ENCODE peak calls at places on chromosomes 2 and 18, in four cellular contexts. Z, G, I and L are unnamed samples.

GRCh38 chr2:237694423-237695194 is 67.2 kb downstream of the LRRFIP1 start:
- DNase-seq in Z (no peak), G (no peak), I (peak; percentile 10), L (no peak)

GRCh38 chr2:196758474-196759377 is 40.8 kb downstream of the GTF3C3 start:
- DNase-seq in Z (peak; percentile 46), G (no peak), I (no peak), L (peak; percentile 11)

GRCh38 chr2:146124741-146125140 is 1604.8 kb upstream of the ZEB2 start:
- DNase-seq in Z (peak; percentile 63), G (peak; percentile 83), I (no peak), L (peak; percentile 76)

GRCh38 chr2:86068098-86069047 is 37.3 kb downstream of the POLR1A start:
- DNase-seq in Z (peak; percentile 30), G (peak; percentile 63), I (no peak), L (no peak)

GRCh38 chr2:210681481-210681880 is 125.1 kb downstream of the CPS1 start:
- DNase-seq in Z (no peak), G (no peak), I (no peak), L (no peak)

GRCh38 chr18:22883827-22884226 is 49.3 kb upstream of the RBBP8 start:
- DNase-seq in Z (no peak), G (no peak), I (no peak), L (no peak)

GRCh38 chr2:150438654-150439053 is 48.8 kb downstream of the RND3 start:
- DNase-seq in Z (no peak), G (peak; percentile 14), I (no peak), L (peak; percentile 89)

GRCh38 chr2:26721267-26722032 is 28.9 kb downstream of the KCNK3 start:
- DNase-seq in Z (no peak), G (no peak), I (no peak), L (no peak)

GRCh38 chr2:174024524-174025270 is 59.5 kb upstream of the SP3 start:
- DNase-seq in Z (peak; percentile 80), G (peak; percentile 84), I (no peak), L (no peak)

GRCh38 chr18:47418746-47419145 is 167.3 kb upstream of the SKOR2 start:
- DNase-seq in Z (no peak), G (peak; percentile 3), I (no peak), L (no peak)
- TF ChIP-seq CTCF in Z (no peak), G (no peak), I (no peak), L (no peak)

GRCh38 chr2:172091626-172092566 is 6.6 kb downstream of the DLX1 start:
- DNase-seq in Z (no peak), G (no peak), I (no peak), L (no peak)
- H3K27me3 ChIP-seq in Z (peaks cover 77% of the 10 kb centered on the region), G (peaks cover 80% of the 10 kb centered on the region), I (no peaks in the 10 kb centered on the region), L (peaks cover 64% of the 10 kb centered on the region)

GRCh38 chr2:219175928-219176817 is 552 bp downstream of the CNPPD1 start:
- DNase-seq in Z (peak; percentile 26), G (peak; percentile 16), I (peak; percentile 39), L (peak; percentile 12)

GRCh38 chr2:219179601-219180465 is 1.8 kb downstream of the RETREG2 start:
- DNase-seq in Z (no peak), G (no peak), I (no peak), L (no peak)

GRCh38 chr2:219176818-219177593 is at the start of gene CNPPD1:
- DNase-seq in Z (peak; percentile 65), G (peak; percentile 47), I (peak; percentile 89), L (peak; percentile 68)

GRCh38 chr2:219178377-219179175 is 501 bp downstream of the RETREG2 start:
- DNase-seq in Z (peak; percentile 15), G (peak; percentile 7), I (peak; percentile 63), L (peak; percentile 12)

DNA sequence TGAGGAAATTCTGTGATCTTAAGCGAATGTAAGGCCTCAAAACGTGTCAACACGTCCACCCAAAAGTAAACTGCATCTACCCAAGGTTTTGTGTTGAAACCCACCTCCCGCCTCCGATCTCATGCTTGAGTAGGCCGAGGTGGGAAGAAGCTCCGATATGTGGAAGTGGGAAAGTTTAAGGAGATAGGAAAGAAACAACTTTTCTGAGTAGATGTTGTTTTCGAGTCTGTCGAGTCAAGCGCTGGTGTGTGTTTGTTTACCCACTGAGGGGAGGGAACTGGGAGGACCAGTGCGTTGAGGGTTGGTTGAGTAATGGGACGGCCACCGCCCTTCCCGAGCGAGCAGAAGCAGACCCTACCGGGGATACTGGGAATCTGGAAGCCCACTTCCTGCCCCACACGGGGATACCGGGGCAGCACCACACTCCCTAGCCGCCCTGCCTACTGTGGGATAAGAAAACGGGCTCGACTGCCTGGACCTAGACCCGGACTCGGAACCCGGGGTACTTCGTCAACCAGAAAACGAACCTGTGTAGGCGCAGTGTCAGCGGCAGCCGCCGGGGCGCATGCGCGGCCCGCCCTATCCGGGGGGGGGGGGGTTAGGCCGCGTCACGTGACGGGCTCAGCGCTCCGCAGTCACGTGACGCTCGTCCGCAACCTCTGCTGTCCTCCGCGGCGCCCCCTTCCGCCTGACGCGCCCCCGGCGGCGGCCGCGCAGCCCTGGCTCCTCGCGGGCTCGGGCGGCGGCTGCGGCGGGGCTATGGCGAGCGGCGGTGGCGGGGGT is at the start of gene RETREG2:
- DNase-seq in Z (peak; percentile 89), G (peak; percentile 69), I (peak; percentile 89), L (peak; percentile 90)
- TF ChIP-seq CTCF in Z (peak; percentile 56), G (no peak), I (peak; percentile 42), L (peak; percentile 39)

GRCh38 chr2:234193977-234194563 is 143.6 kb downstream of the SPP2 start:
- DNase-seq in Z (no peak), G (peak; percentile 49), I (no peak), L (peak; percentile 59)
- H3K27me3 ChIP-seq in Z (peaks cover 46% of the 10 kb centered on the region), G (no peaks in the 10 kb centered on the region), I (no peaks in the 10 kb centered on the region), L (no peaks in the 10 kb centered on the region)

GRCh38 chr2:38352336-38352735 is 24.7 kb downstream of the ATL2 start:
- DNase-seq in Z (no peak), G (no peak), I (no peak), L (no peak)
- TF ChIP-seq CTCF in Z (no peak), G (no peak), I (no peak), L (no peak)

GRCh38 chr2:113257511-113258264 is 21.0 kb downstream of the PAX8 start:
- DNase-seq in Z (peak; percentile 47), G (no peak), I (no peak), L (no peak)
- H3K27me3 ChIP-seq in Z (peaks cover 22% of the 10 kb centered on the region), G (no peaks in the 10 kb centered on the region), I (no peaks in the 10 kb centered on the region), L (no peaks in the 10 kb centered on the region)

DNA sequence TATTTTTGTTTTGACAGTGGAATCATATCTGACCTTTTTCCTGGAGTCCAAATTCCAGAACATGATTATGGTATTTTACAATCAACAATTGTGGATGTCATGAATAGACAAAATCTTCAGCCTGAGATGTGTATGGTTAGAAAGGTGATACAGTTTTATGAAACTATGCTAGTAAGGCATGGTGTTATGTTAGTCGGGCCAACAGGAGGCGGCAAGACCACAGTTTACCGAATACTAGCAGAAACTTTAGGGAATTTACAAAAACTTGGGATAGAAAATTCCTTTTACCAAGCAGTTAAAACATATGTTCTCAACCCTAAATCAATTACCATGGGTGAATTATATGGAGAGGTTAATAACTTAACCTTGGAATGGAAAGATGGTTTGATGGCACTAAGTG is 137.0 kb downstream of the DNAH6 start:
- DNase-seq in Z (peak; percentile 7), G (no peak), I (no peak), L (no peak)
- TF ChIP-seq CTCF in Z (peak; percentile 40), G (no peak), I (peak; percentile 9), L (no peak)

DNA sequence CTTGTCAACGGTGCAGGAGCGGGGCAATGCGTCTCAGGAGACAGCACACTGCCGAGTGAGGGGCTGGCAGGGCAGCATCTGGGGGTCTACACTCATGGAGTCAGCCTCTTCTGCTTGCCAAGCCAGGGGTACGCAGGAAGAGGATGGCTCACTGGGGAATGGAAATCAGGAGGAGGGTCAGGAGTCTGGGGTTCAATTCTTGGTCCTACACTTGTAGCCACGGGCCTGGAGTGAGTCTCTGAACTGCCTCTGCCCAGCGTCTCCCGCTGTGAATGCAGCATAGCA is 70.0 kb downstream of the CAPN13 start:
- DNase-seq in Z (no peak), G (no peak), I (no peak), L (no peak)
- H3K27me3 ChIP-seq in Z (peaks cover 31% of the 10 kb centered on the region), G (no peaks in the 10 kb centered on the region), I (peaks cover 59% of the 10 kb centered on the region), L (peaks cover 2% of the 10 kb centered on the region)

GRCh38 chr2:188676012-188676405 is 298.2 kb upstream of the COL3A1 start:
- DNase-seq in Z (peak; percentile 74), G (peak; percentile 80), I (no peak), L (no peak)
- TF ChIP-seq CTCF in Z (no peak), G (no peak), I (no peak), L (no peak)